ENCODE peak calls at places on chromosomes 3 and 15, in nine cellular contexts. Z, V, F, G, M, A, H, L and O are unnamed samples.

GRCh38 chr3:142086581-142087090 is 62.7 kb downstream of the TFDP2 start:
- DNase-seq in F (no peak), M (no peak), Z (no peak), G (no peak), H (no peak), A (peak; percentile 7), V (no peak), L (no peak), O (no peak)

GRCh38 chr3:101091489-101091888 is 98.3 kb upstream of the ABI3BP start:
- DNase-seq in H (no peak), V (no peak), M (no peak), F (no peak), A (no peak), L (no peak), G (no peak), Z (peak; percentile 4), O (no peak)

GRCh38 chr15:83904107-83904720 is 250.3 kb downstream of the ADAMTSL3 start:
- DNase-seq in H (no peak), F (no peak), V (peak; percentile 85), Z (peak; percentile 48), M (no peak), A (peak; percentile 38), L (no peak), G (no peak), O (no peak)

GRCh38 chr3:132783152-132783551 is 60.9 kb upstream of the NPHP3 start:
- DNase-seq in V (no peak), H (no peak), A (no peak), M (no peak), Z (peak; percentile 56), G (no peak), F (no peak), L (no peak), O (no peak)

GRCh38 chr15:76310470-76311070 is 699 bp downstream of the ETFA start:
- DNase-seq in M (no peak), Z (peak; percentile 27), F (peak; percentile 21), V (no peak), A (no peak), H (no peak), G (no peak), L (no peak), O (no peak)

GRCh38 chr15:50908209-50909043 is at the start of gene AP4E1:
- DNase-seq in F (peak; percentile 90), V (peak; percentile 95), Z (peak; percentile 95), H (peak; percentile 78), L (peak; percentile 96), M (peak; percentile 87), G (peak; percentile 96), A (peak; percentile 61), O (peak; percentile 97)

GRCh38 chr3:50830451-50830850 is 155.7 kb downstream of the DOCK3 start:
- DNase-seq in M (no peak), V (no peak), A (no peak), H (no peak), L (no peak), F (no peak), Z (no peak), G (no peak), O (no peak)

GRCh38 chr15:85588657-85589056 is 206.1 kb downstream of the KLHL25 start:
- DNase-seq in G (no peak), H (no peak), L (no peak), V (peak; percentile 63), A (no peak), F (no peak), Z (peak; percentile 91), M (no peak), O (no peak)

GRCh38 chr15:67690936-67691335 is 134.4 kb upstream of the SKOR1 start:
- DNase-seq in F (no peak), A (peak; percentile 47), L (no peak), Z (peak; percentile 37), H (peak; percentile 10), V (peak; percentile 59), M (no peak), G (no peak), O (no peak)

GRCh38 chr3:32184187-32184730 is 54.2 kb upstream of the CMTM8 start:
- DNase-seq in A (no peak), H (peak; percentile 59), F (no peak), Z (no peak), V (no peak), L (no peak), M (no peak), G (no peak), O (no peak)

GRCh38 chr3:161567962-161568361 is 71.4 kb downstream of the OTOL1 start:
- DNase-seq in G (no peak), Z (peak; percentile 45), A (no peak), M (no peak), L (no peak), V (peak; percentile 64), H (peak; percentile 69), F (no peak), O (no peak)

GRCh38 chr15:44536298-44536961 is 517 bp upstream of the EIF3J start:
- DNase-seq in H (peak; percentile 64), Z (peak; percentile 73), A (peak; percentile 56), G (peak; percentile 94), V (no peak), M (peak; percentile 71), F (no peak), L (peak; percentile 93), O (peak; percentile 96)
- TF ChIP-seq CTCF in H (peak; percentile 60), Z (peak; percentile 61), A (peak; percentile 49), G (peak; percentile 58), V (peak; percentile 49), M (peak; percentile 41), F (peak; percentile 45), L (peak; percentile 49), O (peak; percentile 64)

GRCh38 chr3:168272343-168272984 is 176.7 kb upstream of the GOLIM4 start:
- DNase-seq in H (no peak), M (no peak), A (no peak), G (no peak), L (no peak), F (no peak), Z (no peak), V (no peak), O (no peak)

GRCh38 chr3:168275662-168276061 is 179.9 kb upstream of the GOLIM4 start:
- DNase-seq in V (no peak), Z (no peak), M (no peak), F (no peak), H (no peak), G (no peak), L (no peak), A (no peak), O (no peak)

GRCh38 chr3:168269019-168269418 is 173.3 kb upstream of the GOLIM4 start:
- DNase-seq in M (no peak), A (no peak), L (no peak), G (no peak), V (no peak), H (no peak), Z (no peak), F (no peak), O (no peak)

DNA sequence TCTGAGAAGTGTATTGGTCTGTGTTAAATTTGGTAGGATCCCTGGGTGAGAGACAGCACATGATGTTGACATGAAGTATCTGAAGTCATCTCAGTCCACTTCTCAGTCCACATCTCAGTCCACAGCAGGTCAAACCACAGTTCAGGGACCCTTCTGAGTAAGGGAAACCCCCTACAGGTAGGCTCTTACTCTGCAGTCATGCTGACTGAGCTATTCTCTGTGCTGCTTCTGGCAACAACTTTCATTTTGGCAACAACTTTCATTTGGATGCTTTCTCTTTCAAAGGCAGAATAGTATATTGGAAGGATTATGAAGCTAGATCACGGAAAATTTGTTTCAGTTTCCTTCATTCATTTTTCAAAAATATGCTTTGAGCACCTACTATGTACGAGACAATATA is 178.2 kb upstream of the GOLIM4 start:
- DNase-seq in V (no peak), G (no peak), F (peak; percentile 43), M (no peak), L (no peak), Z (no peak), H (no peak), A (no peak), O (no peak)
- TF ChIP-seq CTCF in V (no peak), G (no peak), F (no peak), M (no peak), L (no peak), Z (no peak), H (no peak), A (no peak), O (no peak)

GRCh38 chr15:29018983-29019875 is 133.5 kb downstream of the APBA2 start:
- DNase-seq in L (no peak), V (no peak), A (no peak), G (no peak), Z (peak; percentile 23), H (no peak), M (no peak), F (no peak), O (peak; percentile 60)

GRCh38 chr15:29021901-29022300 is 136.1 kb downstream of the APBA2 start:
- DNase-seq in Z (peak; percentile 12), H (no peak), G (no peak), A (no peak), F (no peak), V (no peak), L (no peak), M (no peak), O (no peak)

GRCh38 chr15:29014493-29014892 is 128.7 kb downstream of the APBA2 start:
- DNase-seq in V (no peak), M (no peak), L (no peak), H (no peak), A (no peak), Z (no peak), F (no peak), G (no peak), O (no peak)

GRCh38 chr15:29018406-29018805 is 132.6 kb downstream of the APBA2 start:
- DNase-seq in Z (no peak), G (no peak), M (no peak), V (no peak), A (no peak), F (no peak), L (no peak), H (no peak), O (peak; percentile 66)
- TF ChIP-seq CTCF in Z (no peak), G (no peak), M (peak; percentile 49), V (no peak), A (peak; percentile 16), F (no peak), L (no peak), H (no peak), O (no peak)

DNA sequence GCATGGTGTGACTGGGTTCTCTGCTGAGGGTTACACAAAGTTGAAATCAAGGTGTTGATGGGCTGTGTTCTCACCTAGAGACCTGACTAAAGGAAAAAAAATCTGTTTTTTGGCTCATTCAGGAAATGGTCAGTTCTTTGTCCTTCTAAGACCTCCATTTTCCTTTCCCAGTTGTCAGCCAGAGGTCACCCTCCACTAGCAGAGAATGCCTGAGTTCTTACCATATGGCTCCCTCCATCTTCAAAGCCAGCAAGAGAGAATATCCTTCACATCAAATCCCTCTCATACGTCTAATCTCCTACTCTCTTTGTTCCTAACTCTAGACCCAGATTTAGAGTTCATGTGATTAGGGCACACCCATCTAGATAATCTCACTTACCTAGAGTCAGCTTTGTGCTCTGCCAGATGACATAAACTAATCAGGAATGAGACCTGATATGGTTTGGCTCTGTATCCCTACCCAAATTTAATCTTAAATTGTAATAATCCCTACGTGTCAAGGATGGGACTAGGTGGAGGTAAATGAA is 19.4 kb downstream of the ANKRD28 start:
- DNase-seq in M (no peak), L (no peak), A (no peak), V (no peak), F (no peak), G (no peak), Z (no peak), H (no peak), O (no peak)
- TF ChIP-seq CTCF in M (no peak), L (no peak), A (no peak), V (no peak), F (no peak), G (no peak), Z (no peak), H (no peak), O (no peak)